ENCODE peak calls at places on chromosomes 16 and 17, in five cellular contexts. One of them, this sample, is unnamed.

GRCh38 chr17:80889897-80890550 is 101.6 kb upstream of the CHMP6 start:
- DNase-seq in endothelial cell: no peak
- DNase-seq in CD4-positive, alpha-beta T cell: no peak
- DNase-seq in B cell: no peak
- DNase-seq in GM13977: no peak
- DNase-seq in this sample: no peak

GRCh38 chr17:63740464-63741181 is 976 bp downstream of the STRADA start:
- DNase-seq in CD4-positive, alpha-beta T cell: no peak
- DNase-seq in endothelial cell: no peak
- DNase-seq in B cell: no peak
- DNase-seq in GM13977: peak; percentile 15
- DNase-seq in this sample: peak; percentile 5

GRCh38 chr17:12053552-12053951 is 32.9 kb downstream of the MAP2K4 start:
- DNase-seq in CD4-positive, alpha-beta T cell: no peak
- DNase-seq in B cell: no peak
- DNase-seq in endothelial cell: no peak
- DNase-seq in GM13977: no peak
- DNase-seq in this sample: no peak

GRCh38 chr16:73171380-73171779 is 123.5 kb upstream of the ZFHX3 start:
- DNase-seq in endothelial cell: no peak
- DNase-seq in CD4-positive, alpha-beta T cell: no peak
- DNase-seq in GM13977: no peak
- DNase-seq in B cell: no peak
- DNase-seq in this sample: no peak

GRCh38 chr16:49598386-49599170 is 225.0 kb downstream of the C16orf78 start:
- DNase-seq in GM13977: peak; percentile 73
- DNase-seq in CD4-positive, alpha-beta T cell: no peak
- DNase-seq in B cell: no peak
- DNase-seq in endothelial cell: no peak
- DNase-seq in this sample: peak; percentile 92

GRCh38 chr17:74280093-74280513 is 6.1 kb downstream of the DNAI2 start:
- DNase-seq in B cell: no peak
- DNase-seq in CD4-positive, alpha-beta T cell: peak; percentile 44
- DNase-seq in endothelial cell: no peak
- DNase-seq in GM13977: peak; percentile 79
- DNase-seq in this sample: peak; percentile 79

GRCh38 chr17:44308320-44308818 is at the start of gene RUNDC3A:
- DNase-seq in endothelial cell: peak; percentile 96
- DNase-seq in GM13977: peak; percentile 93
- DNase-seq in B cell: peak; percentile 75
- DNase-seq in CD4-positive, alpha-beta T cell: peak; percentile 82
- DNase-seq in this sample: peak; percentile 76

GRCh38 chr16:12406158-12406557 is 397.5 kb downstream of the CPPED1 start:
- DNase-seq in B cell: no peak
- DNase-seq in endothelial cell: no peak
- DNase-seq in CD4-positive, alpha-beta T cell: no peak
- DNase-seq in GM13977: no peak
- DNase-seq in this sample: no peak

GRCh38 chr16:57801098-57801855 is 1.0 kb downstream of the KIFC3 start:
- DNase-seq in CD4-positive, alpha-beta T cell: no peak
- DNase-seq in GM13977: peak; percentile 38
- DNase-seq in endothelial cell: no peak
- DNase-seq in B cell: no peak
- DNase-seq in this sample: no peak

GRCh38 chr16:48013476-48013875 is 142.3 kb downstream of the ABCC12 start:
- DNase-seq in B cell: no peak
- DNase-seq in CD4-positive, alpha-beta T cell: no peak
- DNase-seq in endothelial cell: no peak
- DNase-seq in GM13977: no peak
- DNase-seq in this sample: no peak

GRCh38 chr16:66408181-66409048 is 18.7 kb upstream of the BEAN1 start:
- DNase-seq in endothelial cell: peak; percentile 49
- DNase-seq in B cell: no peak
- DNase-seq in CD4-positive, alpha-beta T cell: peak; percentile 5
- DNase-seq in GM13977: no peak
- DNase-seq in this sample: no peak

GRCh38 chr17:51860934-51861561 is 297.5 kb downstream of the CA10 start:
- DNase-seq in endothelial cell: peak; percentile 75
- DNase-seq in CD4-positive, alpha-beta T cell: no peak
- DNase-seq in GM13977: peak; percentile 21
- DNase-seq in B cell: no peak
- DNase-seq in this sample: peak; percentile 45

GRCh38 chr17:70307430-70307829 is 138.1 kb downstream of the KCNJ2 start:
- DNase-seq in B cell: no peak
- DNase-seq in GM13977: no peak
- DNase-seq in CD4-positive, alpha-beta T cell: no peak
- DNase-seq in endothelial cell: no peak
- DNase-seq in this sample: no peak

GRCh38 chr16:53999841-54000240 is 286.7 kb downstream of the IRX3 start:
- DNase-seq in GM13977: no peak
- DNase-seq in CD4-positive, alpha-beta T cell: no peak
- DNase-seq in B cell: no peak
- DNase-seq in endothelial cell: no peak
- DNase-seq in this sample: no peak

GRCh38 chr17:48591435-48592077 is 1.5 kb upstream of the HOXB3 start:
- DNase-seq in B cell: no peak
- DNase-seq in GM13977: no peak
- DNase-seq in CD4-positive, alpha-beta T cell: no peak
- DNase-seq in endothelial cell: no peak
- DNase-seq in this sample: no peak

GRCh38 chr16:67145746-67146145 is 5.1 kb downstream of the B3GNT9 start:
- DNase-seq in B cell: no peak
- DNase-seq in CD4-positive, alpha-beta T cell: no peak
- DNase-seq in GM13977: no peak
- DNase-seq in endothelial cell: no peak
- DNase-seq in this sample: no peak

GRCh38 chr16:78659668-78660217 is 560.3 kb downstream of the WWOX start:
- DNase-seq in CD4-positive, alpha-beta T cell: no peak
- DNase-seq in GM13977: no peak
- DNase-seq in endothelial cell: no peak
- DNase-seq in B cell: no peak
- DNase-seq in this sample: no peak

GRCh38 chr16:46555981-46556380 is 65.2 kb downstream of the SHCBP1 start:
- DNase-seq in CD4-positive, alpha-beta T cell: no peak
- DNase-seq in B cell: no peak
- DNase-seq in GM13977: no peak
- DNase-seq in endothelial cell: no peak
- DNase-seq in this sample: no peak

GRCh38 chr16:29820271-29820701 is at the start of gene MVP:
- DNase-seq in B cell: peak; percentile 66
- DNase-seq in endothelial cell: no peak
- DNase-seq in CD4-positive, alpha-beta T cell: peak; percentile 30
- DNase-seq in GM13977: peak; percentile 66
- DNase-seq in this sample: peak; percentile 73

GRCh38 chr16:27483083-27483437 is 66.7 kb downstream of the GTF3C1 start:
- DNase-seq in endothelial cell: no peak
- DNase-seq in GM13977: no peak
- DNase-seq in CD4-positive, alpha-beta T cell: no peak
- DNase-seq in B cell: no peak
- DNase-seq in this sample: no peak

GRCh38 chr17:80474933-80475915 is 1.2 kb downstream of the NPTX1 start:
- DNase-seq in CD4-positive, alpha-beta T cell: no peak
- DNase-seq in endothelial cell: no peak
- DNase-seq in B cell: no peak
- DNase-seq in GM13977: peak; percentile 54
- DNase-seq in this sample: no peak

GRCh38 chr16:22306788-22307187 is 9.6 kb downstream of the POLR3E start:
- DNase-seq in B cell: peak; percentile 18
- DNase-seq in endothelial cell: no peak
- DNase-seq in GM13977: no peak
- DNase-seq in CD4-positive, alpha-beta T cell: no peak
- DNase-seq in this sample: no peak

GRCh38 chr16:1101573-1102332 is 5.7 kb upstream of the C1QTNF8 start:
- DNase-seq in endothelial cell: no peak
- DNase-seq in GM13977: no peak
- DNase-seq in CD4-positive, alpha-beta T cell: no peak
- DNase-seq in B cell: no peak
- DNase-seq in this sample: no peak

GRCh38 chr16:84543931-84544776 is 39.7 kb upstream of the MEAK7 start:
- DNase-seq in B cell: no peak
- DNase-seq in CD4-positive, alpha-beta T cell: peak; percentile 34
- DNase-seq in GM13977: no peak
- DNase-seq in endothelial cell: no peak
- DNase-seq in this sample: no peak

GRCh38 chr16:82197540-82198240 is 27.7 kb upstream of the MPHOSPH6 start:
- DNase-seq in endothelial cell: no peak
- DNase-seq in CD4-positive, alpha-beta T cell: no peak
- DNase-seq in GM13977: no peak
- DNase-seq in B cell: no peak
- DNase-seq in this sample: no peak

GRCh38 chr16:84885024-84885910 is 65.5 kb downstream of the CRISPLD2 start:
- DNase-seq in GM13977: no peak
- DNase-seq in CD4-positive, alpha-beta T cell: no peak
- DNase-seq in B cell: no peak
- DNase-seq in endothelial cell: no peak
- DNase-seq in this sample: no peak

GRCh38 chr17:50863221-50863843 is 2.8 kb downstream of the TOB1 start:
- DNase-seq in CD4-positive, alpha-beta T cell: no peak
- DNase-seq in GM13977: no peak
- DNase-seq in B cell: peak; percentile 46
- DNase-seq in endothelial cell: peak; percentile 63
- DNase-seq in this sample: peak; percentile 63

GRCh38 chr17:66518108-66518507 is 215.7 kb downstream of the PRKCA start:
- DNase-seq in endothelial cell: no peak
- DNase-seq in GM13977: no peak
- DNase-seq in CD4-positive, alpha-beta T cell: no peak
- DNase-seq in B cell: no peak
- DNase-seq in this sample: no peak

GRCh38 chr16:48426244-48427135 is 41.3 kb upstream of the SIAH1 start:
- DNase-seq in GM13977: no peak
- DNase-seq in CD4-positive, alpha-beta T cell: no peak
- DNase-seq in B cell: no peak
- DNase-seq in endothelial cell: no peak
- DNase-seq in this sample: peak; percentile 11

GRCh38 chr17:68616334-68616733 is 15.2 kb upstream of the FAM20A start:
- DNase-seq in B cell: no peak
- DNase-seq in CD4-positive, alpha-beta T cell: no peak
- DNase-seq in endothelial cell: no peak
- DNase-seq in GM13977: no peak
- DNase-seq in this sample: no peak

GRCh38 chr17:42348104-42348503 is 40.1 kb downstream of the STAT3 start:
- DNase-seq in CD4-positive, alpha-beta T cell: no peak
- DNase-seq in endothelial cell: no peak
- DNase-seq in GM13977: no peak
- DNase-seq in B cell: no peak
- DNase-seq in this sample: no peak

GRCh38 chr16:46768809-46769208 is 20.7 kb upstream of the MYLK3 start:
- DNase-seq in B cell: no peak
- DNase-seq in endothelial cell: no peak
- DNase-seq in CD4-positive, alpha-beta T cell: no peak
- DNase-seq in GM13977: no peak
- DNase-seq in this sample: no peak

GRCh38 chr17:1617620-1618174 is 10.9 kb downstream of the SLC43A2 start:
- DNase-seq in GM13977: no peak
- DNase-seq in endothelial cell: no peak
- DNase-seq in B cell: no peak
- DNase-seq in CD4-positive, alpha-beta T cell: no peak
- DNase-seq in this sample: no peak

GRCh38 chr17:8056976-8057625 is 18.2 kb downstream of the ALOX15B start:
- DNase-seq in GM13977: no peak
- DNase-seq in CD4-positive, alpha-beta T cell: no peak
- DNase-seq in B cell: no peak
- DNase-seq in endothelial cell: no peak
- DNase-seq in this sample: no peak

GRCh38 chr17:32523827-32524552 is 37.2 kb downstream of the CDK5R1 start:
- DNase-seq in CD4-positive, alpha-beta T cell: no peak
- DNase-seq in GM13977: peak; percentile 69
- DNase-seq in endothelial cell: no peak
- DNase-seq in B cell: peak; percentile 53
- DNase-seq in this sample: peak; percentile 93
- TF ChIP-seq CTCF in CD4-positive, alpha-beta T cell: peak; percentile 19
- TF ChIP-seq CTCF in GM13977: no peak
- TF ChIP-seq CTCF in endothelial cell: no peak
- TF ChIP-seq CTCF in B cell: no peak
- TF ChIP-seq CTCF in this sample: no peak

GRCh38 chr16:3183445-3184139 is 4.4 kb upstream of the OR1F1 start:
- DNase-seq in CD4-positive, alpha-beta T cell: no peak
- DNase-seq in GM13977: no peak
- DNase-seq in endothelial cell: peak; percentile 30
- DNase-seq in B cell: no peak
- DNase-seq in this sample: no peak
- TF ChIP-seq CTCF in CD4-positive, alpha-beta T cell: peak; percentile 9
- TF ChIP-seq CTCF in GM13977: no peak
- TF ChIP-seq CTCF in endothelial cell: no peak
- TF ChIP-seq CTCF in B cell: no peak
- TF ChIP-seq CTCF in this sample: no peak

GRCh38 chr17:28514571-28515002 is 8.4 kb downstream of the FOXN1 start:
- DNase-seq in B cell: no peak
- DNase-seq in CD4-positive, alpha-beta T cell: no peak
- DNase-seq in GM13977: no peak
- DNase-seq in endothelial cell: no peak
- DNase-seq in this sample: no peak

GRCh38 chr17:28509784-28510183 is 3.6 kb downstream of the FOXN1 start:
- DNase-seq in GM13977: no peak
- DNase-seq in endothelial cell: no peak
- DNase-seq in B cell: no peak
- DNase-seq in CD4-positive, alpha-beta T cell: no peak
- DNase-seq in this sample: no peak

GRCh38 chr17:28515518-28515917 is 9.4 kb downstream of the FOXN1 start:
- DNase-seq in B cell: no peak
- DNase-seq in endothelial cell: no peak
- DNase-seq in CD4-positive, alpha-beta T cell: no peak
- DNase-seq in GM13977: no peak
- DNase-seq in this sample: no peak

GRCh38 chr17:28513476-28513875 is 7.3 kb downstream of the FOXN1 start:
- DNase-seq in CD4-positive, alpha-beta T cell: no peak
- DNase-seq in GM13977: no peak
- DNase-seq in endothelial cell: no peak
- DNase-seq in B cell: no peak
- DNase-seq in this sample: no peak

DNA sequence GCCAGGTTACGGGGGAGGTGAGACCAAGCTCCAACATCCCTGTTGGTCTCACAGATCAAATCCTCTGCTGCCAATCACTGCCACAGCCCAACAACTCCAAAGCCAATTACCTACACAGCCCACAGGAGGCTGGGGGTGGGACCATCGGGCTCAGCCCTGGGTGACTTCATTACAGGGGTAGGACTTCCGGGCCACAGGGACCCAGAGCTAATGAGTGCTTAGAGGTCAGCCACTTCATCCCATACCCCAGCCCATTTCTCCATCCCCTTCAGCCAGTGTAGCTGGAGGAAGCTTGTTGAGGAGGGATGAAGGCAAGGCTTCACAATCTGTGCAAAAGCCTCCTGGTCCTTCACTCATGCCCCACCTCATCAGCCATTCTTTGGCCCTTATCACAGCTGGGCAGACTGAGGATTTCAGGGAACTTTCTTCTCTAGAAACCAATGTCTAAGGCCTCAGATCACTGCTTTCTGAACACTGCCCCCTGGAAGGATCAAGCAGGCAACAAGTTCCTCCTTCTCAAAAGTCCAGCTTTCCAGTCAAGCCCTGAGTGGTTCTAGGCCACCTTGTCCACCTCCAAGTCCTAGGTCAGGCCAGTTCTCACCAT is 5.8 kb downstream of the FOXN1 start:
- DNase-seq in CD4-positive, alpha-beta T cell: no peak
- DNase-seq in endothelial cell: no peak
- DNase-seq in B cell: no peak
- DNase-seq in GM13977: no peak
- DNase-seq in this sample: no peak
- TF ChIP-seq CTCF in CD4-positive, alpha-beta T cell: no peak
- TF ChIP-seq CTCF in endothelial cell: no peak
- TF ChIP-seq CTCF in B cell: no peak
- TF ChIP-seq CTCF in GM13977: no peak
- TF ChIP-seq CTCF in this sample: no peak

GRCh38 chr17:38749222-38750043 is 1.3 kb upstream of the PCGF2 start:
- DNase-seq in GM13977: no peak
- DNase-seq in B cell: no peak
- DNase-seq in CD4-positive, alpha-beta T cell: no peak
- DNase-seq in endothelial cell: peak; percentile 59
- DNase-seq in this sample: peak; percentile 74
- TF ChIP-seq CTCF in GM13977: peak; percentile 2
- TF ChIP-seq CTCF in B cell: no peak
- TF ChIP-seq CTCF in CD4-positive, alpha-beta T cell: no peak
- TF ChIP-seq CTCF in endothelial cell: no peak
- TF ChIP-seq CTCF in this sample: no peak